ENCODE peak calls at places on chromosomes 1 and 21, in six cellular contexts. One of them, this sample, is unnamed.

GRCh38 chr21:46546799-46547198 is 58.1 kb downstream of the S100B start:
- DNase-seq in mesenchymal stem cell: no peak
- DNase-seq in IMR-90: no peak
- DNase-seq in trophoblast cell: no peak
- DNase-seq in H9: no peak
- DNase-seq in H1: no peak
- DNase-seq in this sample: no peak

GRCh38 chr1:66400660-66401059 is 133.3 kb upstream of the SGIP1 start:
- DNase-seq in mesenchymal stem cell: no peak
- DNase-seq in IMR-90: no peak
- DNase-seq in trophoblast cell: no peak
- DNase-seq in H9: no peak
- DNase-seq in H1: no peak
- DNase-seq in this sample: no peak

GRCh38 chr1:98940069-98940468 is 64.6 kb downstream of the PLPPR5 start:
- DNase-seq in mesenchymal stem cell: no peak
- DNase-seq in IMR-90: no peak
- DNase-seq in trophoblast cell: no peak
- DNase-seq in H9: no peak
- DNase-seq in H1: no peak
- DNase-seq in this sample: no peak

GRCh38 chr1:190738321-190738720 is 260.7 kb upstream of the BRINP3 start:
- DNase-seq in mesenchymal stem cell: no peak
- DNase-seq in IMR-90: peak
- DNase-seq in trophoblast cell: no peak
- DNase-seq in H9: no peak
- DNase-seq in H1: no peak
- DNase-seq in this sample: no peak

GRCh38 chr21:41778974-41779600 is 12.2 kb upstream of the RIPK4 start:
- DNase-seq in mesenchymal stem cell: no peak
- DNase-seq in IMR-90: no peak
- DNase-seq in trophoblast cell: no peak
- DNase-seq in H9: peak
- DNase-seq in H1: no peak
- DNase-seq in this sample: no peak

GRCh38 chr1:72051538-72051937 is 230.8 kb downstream of the NEGR1 start:
- DNase-seq in mesenchymal stem cell: no peak
- DNase-seq in IMR-90: no peak
- DNase-seq in trophoblast cell: no peak
- DNase-seq in H9: no peak
- DNase-seq in H1: no peak
- DNase-seq in this sample: no peak

GRCh38 chr1:236608930-236609726 is 4.8 kb upstream of the HEATR1 start:
- DNase-seq in mesenchymal stem cell: peak
- DNase-seq in IMR-90: peak
- DNase-seq in trophoblast cell: peak
- DNase-seq in H9: peak
- DNase-seq in H1: peak
- DNase-seq in this sample: peak

GRCh38 chr1:119374208-119374877 is 5.8 kb downstream of the HAO2 start:
- DNase-seq in mesenchymal stem cell: no peak
- DNase-seq in IMR-90: no peak
- DNase-seq in trophoblast cell: peak
- DNase-seq in H9: no peak
- DNase-seq in H1: no peak
- DNase-seq in this sample: no peak

GRCh38 chr1:221933814-221934213 is 191.9 kb upstream of the DUSP10 start:
- DNase-seq in mesenchymal stem cell: no peak
- DNase-seq in IMR-90: no peak
- DNase-seq in trophoblast cell: no peak
- DNase-seq in H9: no peak
- DNase-seq in H1: no peak
- DNase-seq in this sample: no peak

GRCh38 chr1:240936911-240937668 is 325.1 kb upstream of the GREM2 start:
- DNase-seq in mesenchymal stem cell: no peak
- DNase-seq in IMR-90: no peak
- DNase-seq in trophoblast cell: no peak
- DNase-seq in H9: peak
- DNase-seq in H1: no peak
- DNase-seq in this sample: no peak

GRCh38 chr1:52590275-52590674 is 11.9 kb upstream of the GPX7 start:
- DNase-seq in mesenchymal stem cell: no peak
- DNase-seq in IMR-90: no peak
- DNase-seq in trophoblast cell: no peak
- DNase-seq in H9: no peak
- DNase-seq in H1: no peak
- DNase-seq in this sample: peak

GRCh38 chr1:93448292-93448982 is 519 bp downstream of the FNBP1L start:
- DNase-seq in mesenchymal stem cell: peak
- DNase-seq in IMR-90: no peak
- DNase-seq in trophoblast cell: peak
- DNase-seq in H9: peak
- DNase-seq in H1: peak
- DNase-seq in this sample: peak

GRCh38 chr1:161439280-161440232 is 65.7 kb upstream of the FCGR2A start:
- DNase-seq in mesenchymal stem cell: peak
- DNase-seq in IMR-90: peak
- DNase-seq in trophoblast cell: no peak
- DNase-seq in H9: peak
- DNase-seq in H1: peak
- DNase-seq in this sample: no peak

GRCh38 chr1:47680815-47681475 is 243.1 kb downstream of the FOXD2 start:
- DNase-seq in mesenchymal stem cell: no peak
- DNase-seq in IMR-90: no peak
- DNase-seq in trophoblast cell: no peak
- DNase-seq in H9: peak
- DNase-seq in H1: peak
- DNase-seq in this sample: no peak

GRCh38 chr1:47679826-47680225 is 242.0 kb downstream of the FOXD2 start:
- DNase-seq in mesenchymal stem cell: no peak
- DNase-seq in IMR-90: no peak
- DNase-seq in trophoblast cell: no peak
- DNase-seq in H9: peak
- DNase-seq in H1: peak
- DNase-seq in this sample: no peak

GRCh38 chr1:47678464-47678980 is 240.7 kb downstream of the FOXD2 start:
- DNase-seq in mesenchymal stem cell: no peak
- DNase-seq in IMR-90: no peak
- DNase-seq in trophoblast cell: no peak
- DNase-seq in H9: peak
- DNase-seq in H1: peak
- DNase-seq in this sample: no peak

GRCh38 chr1:47677241-47677940 is 239.5 kb downstream of the FOXD2 start:
- DNase-seq in mesenchymal stem cell: no peak
- DNase-seq in IMR-90: no peak
- DNase-seq in trophoblast cell: no peak
- DNase-seq in H9: peak
- DNase-seq in H1: peak
- DNase-seq in this sample: no peak

GRCh38 chr1:47679301-47679751 is 241.5 kb downstream of the FOXD2 start:
- DNase-seq in mesenchymal stem cell: no peak
- DNase-seq in IMR-90: no peak
- DNase-seq in trophoblast cell: no peak
- DNase-seq in H9: peak
- DNase-seq in H1: peak
- DNase-seq in this sample: no peak
- H4K91ac ChIP-seq in mesenchymal stem cell: no peak
- H4K91ac ChIP-seq in IMR-90: no peak
- H4K91ac ChIP-seq in trophoblast cell: no peak
- H4K91ac ChIP-seq in H9: no peak
- H4K91ac ChIP-seq in H1: no peak
- H4K91ac ChIP-seq in this sample: no peak

GRCh38 chr1:155003766-155004351 is 1.3 kb downstream of the ZBTB7B start:
- DNase-seq in mesenchymal stem cell: peak
- DNase-seq in IMR-90: peak
- DNase-seq in trophoblast cell: no peak
- DNase-seq in H9: peak
- DNase-seq in H1: peak
- DNase-seq in this sample: no peak
- H3K4ac ChIP-seq in mesenchymal stem cell: peak
- H3K4ac ChIP-seq in IMR-90: peak
- H3K4ac ChIP-seq in trophoblast cell: peak
- H3K4ac ChIP-seq in H9: no peak
- H3K4ac ChIP-seq in H1: peak
- H3K4ac ChIP-seq in this sample: peak

DNA sequence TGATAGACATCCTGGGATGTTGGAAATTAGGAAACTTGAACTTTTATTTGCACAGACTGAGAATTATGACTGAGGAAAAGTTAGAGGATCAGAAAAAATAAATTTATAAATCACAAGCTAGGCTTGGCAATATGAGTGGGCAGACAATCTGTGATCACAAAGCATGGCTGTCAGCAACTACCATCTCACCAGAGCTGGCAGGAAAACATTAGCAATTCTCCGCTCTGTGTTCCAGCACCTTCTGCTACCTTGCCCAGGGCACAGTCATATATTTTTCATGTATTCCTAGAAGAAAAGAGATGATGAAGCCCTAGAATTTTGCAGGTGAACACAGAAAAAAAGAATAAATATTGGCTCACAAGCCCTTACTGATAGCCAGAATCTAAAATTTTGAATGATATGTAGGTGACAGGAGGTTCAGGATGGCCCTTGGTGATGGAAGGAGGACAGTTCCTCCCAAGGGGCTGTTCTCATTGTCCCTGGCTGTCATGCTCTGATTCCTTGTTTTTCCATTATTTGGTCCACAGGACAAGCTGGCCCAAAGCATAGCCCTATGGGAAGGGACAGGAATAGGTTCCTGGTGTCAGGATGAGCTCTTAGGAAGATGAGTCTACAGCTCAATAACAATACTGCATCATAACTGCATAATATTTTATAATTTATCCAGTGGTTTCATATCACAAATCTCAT is 12.2 kb upstream of the STXBP3 start:
- DNase-seq in mesenchymal stem cell: no peak
- DNase-seq in IMR-90: no peak
- DNase-seq in trophoblast cell: no peak
- DNase-seq in H9: no peak
- DNase-seq in H1: no peak
- DNase-seq in this sample: no peak
- H4K91ac ChIP-seq in mesenchymal stem cell: no peak
- H4K91ac ChIP-seq in IMR-90: no peak
- H4K91ac ChIP-seq in trophoblast cell: no peak
- H4K91ac ChIP-seq in H9: no peak
- H4K91ac ChIP-seq in H1: no peak
- H4K91ac ChIP-seq in this sample: no peak

GRCh38 chr1:224635356-224635755 is 19.2 kb downstream of the CNIH3 start:
- DNase-seq in mesenchymal stem cell: peak
- DNase-seq in IMR-90: peak
- DNase-seq in trophoblast cell: peak
- DNase-seq in H9: no peak
- DNase-seq in H1: no peak
- DNase-seq in this sample: no peak
- H3K4ac ChIP-seq in mesenchymal stem cell: no peak
- H3K4ac ChIP-seq in IMR-90: peak
- H3K4ac ChIP-seq in trophoblast cell: no peak
- H3K4ac ChIP-seq in H9: no peak
- H3K4ac ChIP-seq in H1: no peak
- H3K4ac ChIP-seq in this sample: no peak

DNA sequence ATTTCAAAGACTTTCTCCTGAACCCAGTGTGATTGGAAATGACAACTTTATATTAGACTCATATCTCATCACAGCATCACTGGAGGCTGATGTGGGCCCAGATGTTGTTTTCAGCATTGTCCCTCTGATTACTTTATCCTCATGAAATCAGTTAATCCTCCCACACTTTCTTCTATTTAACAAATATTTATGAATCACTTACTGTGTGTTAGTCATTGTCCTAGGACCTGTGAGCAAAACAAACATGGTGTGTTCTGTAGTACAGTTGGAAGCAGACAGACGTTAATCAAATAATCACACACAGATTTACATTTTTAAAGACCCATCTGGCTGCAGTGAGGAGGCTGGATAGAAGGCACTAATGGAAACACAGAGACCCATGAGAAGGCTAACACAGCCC is 383.7 kb downstream of the PRDM2 start:
- DNase-seq in mesenchymal stem cell: no peak
- DNase-seq in IMR-90: no peak
- DNase-seq in trophoblast cell: no peak
- DNase-seq in H9: no peak
- DNase-seq in H1: no peak
- DNase-seq in this sample: no peak
- H4K91ac ChIP-seq in mesenchymal stem cell: no peak
- H4K91ac ChIP-seq in IMR-90: no peak
- H4K91ac ChIP-seq in trophoblast cell: no peak
- H4K91ac ChIP-seq in H9: no peak
- H4K91ac ChIP-seq in H1: no peak
- H4K91ac ChIP-seq in this sample: no peak

GRCh38 chr1:10539411-10540043 is 64.8 kb downstream of the PEX14 start:
- DNase-seq in mesenchymal stem cell: peak
- DNase-seq in IMR-90: peak
- DNase-seq in trophoblast cell: no peak
- DNase-seq in H9: no peak
- DNase-seq in H1: no peak
- DNase-seq in this sample: no peak
- H3K4ac ChIP-seq in mesenchymal stem cell: no peak
- H3K4ac ChIP-seq in IMR-90: peak
- H3K4ac ChIP-seq in trophoblast cell: no peak
- H3K4ac ChIP-seq in H9: no peak
- H3K4ac ChIP-seq in H1: no peak
- H3K4ac ChIP-seq in this sample: no peak